ENCODE peak calls at places on chromosome 7, in six cellular contexts. S, U, P, Q, A and E are unnamed samples.
A peak's percentile ranks its signal among the peaks of the same experiment; 100 is the strongest.

GRCh38 chr7:99473315-99473596 is 566 bp downstream of the ZNF789 start:
- DNase-seq in P (peak; percentile 82), S (peak; percentile 11), Q (no peak), U (no peak), A (peak; percentile 82), E (peak; percentile 21)

GRCh38 chr7:42605800-42606199 is 306.1 kb downstream of the C7orf25 start:
- DNase-seq in P (no peak), A (peak; percentile 8), U (no peak), S (no peak), Q (no peak), E (no peak)

GRCh38 chr7:80386686-80387085 is 125.2 kb downstream of the GNAT3 start:
- DNase-seq in A (peak; percentile 48), P (peak; percentile 60), Q (no peak), U (no peak), S (no peak), E (no peak)

GRCh38 chr7:111958889-111959288 is 247.3 kb downstream of the DOCK4 start:
- DNase-seq in P (no peak), A (no peak), S (no peak), Q (no peak), U (no peak), E (no peak)

GRCh38 chr7:96669812-96670211 is 39.8 kb downstream of the SEM1 start:
- DNase-seq in Q (no peak), A (no peak), U (no peak), P (no peak), S (no peak), E (peak; percentile 18)

GRCh38 chr7:45687185-45687560 is 113.0 kb downstream of the ADCY1 start:
- DNase-seq in S (no peak), P (no peak), Q (no peak), U (no peak), A (no peak), E (no peak)

GRCh38 chr7:21903074-21903786 is 42.5 kb downstream of the CDCA7L start:
- DNase-seq in U (no peak), P (no peak), A (peak; percentile 13), Q (no peak), S (no peak), E (no peak)

GRCh38 chr7:99393363-99394187 is 14.8 kb downstream of the PDAP1 start:
- DNase-seq in S (peak; percentile 74), U (peak; percentile 96), P (no peak), A (no peak), Q (peak; percentile 93), E (no peak)

GRCh38 chr7:43454936-43455518 is 127.9 kb upstream of the STK17A start:
- DNase-seq in Q (no peak), A (peak; percentile 56), S (peak; percentile 49), U (no peak), P (peak; percentile 42), E (no peak)

GRCh38 chr7:46544396-46545008 is 623.4 kb upstream of the IGFBP3 start:
- DNase-seq in S (no peak), P (peak; percentile 90), Q (no peak), A (peak; percentile 93), U (no peak), E (no peak)

GRCh38 chr7:95420996-95421846 is 13.6 kb downstream of the PON2 start:
- DNase-seq in S (no peak), U (no peak), Q (no peak), P (peak; percentile 79), A (peak; percentile 70), E (peak; percentile 75)

GRCh38 chr7:1690359-1690958 is 20.4 kb downstream of the ELFN1 start:
- DNase-seq in Q (no peak), S (no peak), A (no peak), U (no peak), P (no peak), E (no peak)

GRCh38 chr7:72785166-72785955 is 42.6 kb downstream of the TYW1B start:
- DNase-seq in U (no peak), A (peak; percentile 27), S (no peak), Q (no peak), P (peak; percentile 71), E (peak; percentile 73)

GRCh38 chr7:139482662-139483466 is 609 bp downstream of the KLRG2 start:
- DNase-seq in A (peak; percentile 17), Q (peak; percentile 73), S (peak; percentile 31), P (no peak), U (peak; percentile 53), E (peak; percentile 36)

GRCh38 chr7:96734343-96734742 is 24.7 kb upstream of the SEM1 start:
- DNase-seq in A (no peak), S (no peak), U (no peak), P (no peak), Q (no peak), E (no peak)

GRCh38 chr7:47078241-47078640 is 503.7 kb downstream of the TNS3 start:
- DNase-seq in Q (no peak), A (no peak), U (no peak), P (peak; percentile 43), S (no peak), E (peak; percentile 4)

GRCh38 chr7:333399-333776 is 43.4 kb downstream of the FOXL3 start:
- DNase-seq in P (no peak), A (no peak), Q (no peak), S (peak; percentile 15), U (no peak), E (no peak)

GRCh38 chr7:33981686-33982424 is 76.5 kb downstream of the BMPER start:
- DNase-seq in P (peak; percentile 57), A (peak; percentile 55), U (no peak), S (no peak), Q (no peak), E (no peak)

GRCh38 chr7:131400833-131401593 is 73.3 kb downstream of the MKLN1 start:
- DNase-seq in S (no peak), Q (no peak), U (no peak), P (peak; percentile 23), A (peak; percentile 62), E (no peak)

GRCh38 chr7:133354546-133355324 is 101.9 kb downstream of the EXOC4 start:
- DNase-seq in U (no peak), S (no peak), A (peak; percentile 43), P (peak; percentile 80), Q (no peak), E (no peak)

GRCh38 chr7:98826811-98827231 is 43.0 kb downstream of the TMEM130 start:
- DNase-seq in P (no peak), S (no peak), A (no peak), U (peak; percentile 63), Q (no peak), E (no peak)

GRCh38 chr7:69418865-69419670 is 179.2 kb upstream of the AUTS2 start:
- DNase-seq in P (no peak), Q (no peak), S (no peak), U (no peak), A (no peak), E (no peak)

GRCh38 chr7:134419085-134419484 is 39.8 kb downstream of the AKR1B1 start:
- DNase-seq in U (no peak), P (no peak), Q (no peak), S (no peak), A (no peak), E (no peak)

GRCh38 chr7:192701-193536 is 548 bp downstream of the FAM20C start:
- DNase-seq in S (no peak), P (peak; percentile 21), Q (no peak), A (peak; percentile 31), U (no peak), E (no peak)

GRCh38 chr7:31134246-31135188 is 82.4 kb downstream of the ADCYAP1R1 start:
- DNase-seq in A (peak; percentile 68), P (peak; percentile 54), Q (peak; percentile 84), S (peak; percentile 82), U (peak; percentile 88), E (peak; percentile 95)

GRCh38 chr7:132776105-132776504 is 199.8 kb upstream of the PLXNA4 start:
- DNase-seq in A (no peak), U (no peak), Q (no peak), P (no peak), S (no peak), E (no peak)

GRCh38 chr7:66352071-66352470 is 146.9 kb downstream of the TPST1 start:
- DNase-seq in A (peak; percentile 54), U (peak; percentile 55), S (no peak), Q (no peak), P (no peak), E (no peak)

GRCh38 chr7:156950381-156950858 is 908 bp downstream of the NOM1 start:
- DNase-seq in Q (no peak), A (peak; percentile 71), P (peak; percentile 3), U (no peak), S (no peak), E (peak; percentile 18)
- H4K91ac ChIP-seq in Q (no peak overlapping the region), A (no peak overlapping the region), P (peak overlapping the region; percentile 2), U (no peak overlapping the region), S (no peak overlapping the region), E (no peak overlapping the region)

GRCh38 chr7:100552532-100552931 is 13.5 kb downstream of the AGFG2 start:
- DNase-seq in Q (no peak), P (no peak), S (no peak), A (no peak), U (no peak), E (no peak)

GRCh38 chr7:100547872-100548271 is 8.9 kb downstream of the AGFG2 start:
- DNase-seq in U (no peak), A (no peak), Q (no peak), P (no peak), S (no peak), E (no peak)

GRCh38 chr7:100556541-100556940 is 17.2 kb downstream of the SAP25 start:
- DNase-seq in Q (no peak), A (no peak), S (no peak), P (peak; percentile 58), U (no peak), E (no peak)

GRCh38 chr7:100546868-100547800 is 8.1 kb downstream of the AGFG2 start:
- DNase-seq in A (no peak), S (no peak), Q (no peak), U (no peak), P (no peak), E (no peak)

DNA sequence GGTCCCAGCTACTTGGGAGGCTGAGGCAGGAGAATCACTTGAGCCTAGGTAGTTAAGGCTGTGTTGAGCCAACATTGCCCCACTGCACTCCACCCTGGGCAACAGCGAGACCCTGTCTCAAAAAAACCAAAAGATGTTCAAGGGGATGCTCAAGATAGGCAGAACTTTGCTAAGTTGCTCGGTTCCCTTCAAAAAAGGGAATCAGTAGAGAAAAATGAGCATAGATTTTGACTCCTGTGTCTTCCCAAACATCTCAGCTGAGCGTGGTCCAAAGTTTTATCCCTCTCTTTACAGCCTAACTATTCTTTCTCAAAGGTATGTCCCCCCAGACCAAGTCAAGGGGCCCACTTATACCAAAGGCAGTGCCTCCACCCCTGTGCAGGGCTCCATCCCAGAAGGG is 14.0 kb downstream of the AGFG2 start:
- DNase-seq in P (no peak), Q (no peak), S (no peak), A (no peak), U (no peak), E (no peak)
- H4K91ac ChIP-seq in P (no peak overlapping the region), Q (no peak overlapping the region), S (no peak overlapping the region), A (no peak overlapping the region), U (no peak overlapping the region), E (no peak overlapping the region)

DNA sequence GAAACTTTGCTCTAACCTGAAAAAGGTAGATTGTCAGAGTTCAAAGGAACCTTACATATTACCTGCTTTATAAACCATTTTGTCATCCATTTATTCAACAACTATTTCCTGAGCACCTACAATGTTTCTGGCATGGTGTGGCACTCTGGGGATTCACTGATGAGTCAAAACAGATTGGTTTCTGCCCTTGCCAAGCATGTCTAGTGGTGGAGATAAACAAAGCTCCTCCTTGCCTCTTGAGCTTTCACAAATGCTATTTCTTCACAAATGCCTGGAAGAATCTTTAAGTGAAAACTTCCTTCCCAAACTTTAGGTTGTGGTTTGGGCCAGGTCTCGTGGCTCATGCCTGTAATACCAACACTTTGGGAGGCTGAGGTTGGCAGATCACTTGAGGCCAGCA is 85.1 kb upstream of the RELN start:
- DNase-seq in U (no peak), S (no peak), Q (no peak), P (peak; percentile 2), A (no peak), E (no peak)
- H4K91ac ChIP-seq in U (no peak overlapping the region), S (no peak overlapping the region), Q (no peak overlapping the region), P (no peak overlapping the region), A (no peak overlapping the region), E (no peak overlapping the region)

GRCh38 chr7:13774976-13775375 is 214.5 kb downstream of the ETV1 start:
- DNase-seq in Q (no peak), P (peak; percentile 12), U (no peak), A (no peak), S (no peak), E (no peak)
- H4K91ac ChIP-seq in Q (no peak overlapping the region), P (no peak overlapping the region), U (no peak overlapping the region), A (no peak overlapping the region), S (no peak overlapping the region), E (no peak overlapping the region)